ENCODE peak calls at places on chromosomes 7 and 10, in six cellular contexts. W, H, P, X, M and J are unnamed samples.
A peak's percentile ranks its signal among the peaks of the same experiment; 100 is the strongest.

GRCh38 chr7:40796723-40797122 is 661.9 kb downstream of the SUGCT start:
- DNase-seq in W (no peak), H (no peak), P (no peak), X (no peak), M (no peak), J (no peak)

GRCh38 chr10:93074597-93075368 is 1.1 kb downstream of the CYP26A1 start:
- DNase-seq in W (no peak), H (no peak), P (no peak), X (no peak), M (no peak), J (peak; percentile 65)

GRCh38 chr7:158685727-158686126 is 18.9 kb downstream of the NCAPG2 start:
- DNase-seq in W (no peak), H (no peak), P (no peak), X (no peak), M (no peak), J (no peak)

GRCh38 chr7:82085116-82085515 is 315.3 kb upstream of the HGF start:
- DNase-seq in W (no peak), H (no peak), P (no peak), X (no peak), M (no peak), J (no peak)

GRCh38 chr10:113967096-113967495 is 76.6 kb upstream of the ADRB1 start:
- DNase-seq in W (no peak), H (no peak), P (no peak), X (no peak), M (no peak), J (no peak)

GRCh38 chr7:125563557-125563956 is 633.9 kb upstream of the POT1 start:
- DNase-seq in W (peak; percentile 36), H (no peak), P (no peak), X (no peak), M (no peak), J (no peak)

GRCh38 chr7:16592395-16592794 is 53.2 kb downstream of the ANKMY2 start:
- DNase-seq in W (no peak), H (no peak), P (no peak), X (no peak), M (no peak), J (no peak)

GRCh38 chr7:16753102-16753931 is at the start of gene TSPAN13:
- DNase-seq in W (peak; percentile 93), H (peak; percentile 85), P (peak; percentile 34), X (peak; percentile 80), M (peak; percentile 30), J (peak; percentile 87)

GRCh38 chr7:36819639-36820038 is 95.3 kb upstream of the AOAH start:
- DNase-seq in W (no peak), H (no peak), P (no peak), X (no peak), M (no peak), J (no peak)

GRCh38 chr7:151735854-151736402 is 141.0 kb downstream of the PRKAG2 start:
- DNase-seq in W (peak; percentile 84), H (no peak), P (no peak), X (no peak), M (no peak), J (peak; percentile 17)

GRCh38 chr7:151735186-151735853 is 141.6 kb downstream of the PRKAG2 start:
- DNase-seq in W (no peak), H (no peak), P (no peak), X (no peak), M (no peak), J (peak; percentile 73)

GRCh38 chr7:151732834-151733585 is 143.9 kb downstream of the PRKAG2 start:
- DNase-seq in W (peak; percentile 26), H (no peak), P (no peak), X (no peak), M (no peak), J (no peak)

GRCh38 chr7:151738925-151739324 is 138.0 kb downstream of the PRKAG2 start:
- DNase-seq in W (peak; percentile 48), H (no peak), P (no peak), X (no peak), M (no peak), J (no peak)

DNA sequence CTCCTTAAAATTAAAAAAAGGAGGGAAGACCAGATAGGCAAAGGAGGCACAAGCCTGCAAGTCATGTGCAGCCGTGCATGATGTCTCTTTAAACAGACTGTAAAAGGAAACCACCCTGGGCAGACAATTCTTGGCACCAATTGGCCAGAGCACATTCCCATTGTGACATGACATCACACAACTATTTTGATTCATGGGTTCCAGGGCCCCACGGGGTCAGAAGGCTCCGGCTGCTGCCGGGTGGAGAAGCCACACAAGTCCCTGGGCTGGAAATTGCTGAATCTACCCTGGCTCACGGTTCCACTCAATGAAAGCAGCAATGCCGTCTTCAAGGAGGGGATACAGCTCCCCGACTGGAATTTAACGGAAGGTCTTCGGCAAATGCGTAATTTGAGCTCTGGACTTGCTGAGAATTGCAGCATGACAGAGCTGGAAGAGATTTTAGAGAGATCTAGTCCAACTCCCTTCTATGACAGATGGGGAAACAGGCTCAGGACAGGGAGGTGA is 140.5 kb downstream of the PRKAG2 start:
- DNase-seq in W (peak; percentile 93), H (peak; percentile 80), P (no peak), X (peak; percentile 58), M (peak; percentile 78), J (peak; percentile 99)
- TF ChIP-seq CTCF in W (peak; percentile 14), H (no peak), P (no peak), X (no peak), M (peak; percentile 29), J (peak; percentile 52)

DNA sequence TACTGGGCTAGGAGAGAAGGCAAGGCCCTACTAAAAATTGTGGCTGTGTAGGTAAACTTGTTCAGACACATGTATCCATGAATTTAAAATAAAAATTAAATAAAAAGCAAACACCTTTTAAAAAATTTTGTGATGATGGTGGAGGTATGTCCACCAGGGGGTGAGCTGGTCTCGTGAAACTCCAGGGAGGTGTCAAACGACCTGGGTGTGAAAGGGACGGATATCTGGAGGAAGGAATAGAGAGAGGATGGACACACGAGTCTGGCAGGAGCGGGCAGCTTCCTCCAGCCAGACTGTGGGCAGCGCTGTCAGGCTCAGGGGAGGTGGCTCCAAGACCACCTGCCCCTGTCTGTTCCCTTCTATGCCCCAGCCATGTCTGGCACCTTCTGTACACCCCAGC is 34.8 kb upstream of the DMBT1 start:
- DNase-seq in W (no peak), H (no peak), P (no peak), X (no peak), M (no peak), J (no peak)
- H3K4me1 ChIP-seq in W (no peaks in the 10 kb centered on the region), H (no peaks in the 10 kb centered on the region), P (no peaks in the 10 kb centered on the region), X (no peaks in the 10 kb centered on the region), M (no peaks in the 10 kb centered on the region), J (no peaks in the 10 kb centered on the region)

GRCh38 chr10:17178006-17178405 is 23.5 kb downstream of the TRDMT1 start:
- DNase-seq in W (no peak), H (no peak), P (no peak), X (no peak), M (no peak), J (no peak)
- TF ChIP-seq CTCF in W (peak; percentile 10), H (no peak), P (no peak), X (no peak), M (no peak), J (no peak)

DNA sequence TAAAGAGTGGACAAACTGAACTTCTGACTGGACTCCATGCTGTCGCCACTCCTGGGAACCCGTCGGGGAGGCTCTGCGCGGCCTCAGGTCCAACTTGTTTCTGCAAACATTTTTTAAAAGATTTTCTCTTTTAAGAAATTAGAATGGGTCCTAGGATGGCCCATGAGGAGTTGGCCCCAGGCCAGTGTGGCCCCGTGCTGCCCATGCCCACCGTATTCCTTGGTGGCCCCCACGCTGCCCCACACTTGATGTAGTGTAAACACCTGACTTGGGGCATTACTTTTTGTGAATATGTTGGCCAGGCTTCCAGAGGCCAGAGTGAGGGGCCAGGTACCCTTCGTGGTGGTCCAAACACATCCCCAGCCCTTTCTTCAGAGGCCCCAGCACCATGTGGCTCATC is 19.3 kb downstream of the ZNF316 start:
- DNase-seq in W (peak; percentile 37), H (no peak), P (no peak), X (no peak), M (no peak), J (peak; percentile 58)
- H3K4me1 ChIP-seq in W (no peaks in the 10 kb centered on the region), H (no peaks in the 10 kb centered on the region), P (peaks cover 13% of the 10 kb centered on the region), X (no peaks in the 10 kb centered on the region), M (no peaks in the 10 kb centered on the region), J (no peaks in the 10 kb centered on the region)

GRCh38 chr7:22182139-22182538 is 174.8 kb downstream of the RAPGEF5 start:
- DNase-seq in W (no peak), H (no peak), P (no peak), X (no peak), M (no peak), J (no peak)
- TF ChIP-seq CTCF in W (no peak), H (no peak), P (no peak), X (no peak), M (no peak), J (no peak)